ENCODE peak calls at places on chromosomes 3 and 15, in nine cellular contexts. S, A, C, T, N, V, U, E and H are unnamed samples.

GRCh38 chr15:67852433-67852832 is 12.6 kb upstream of the RNU6-1 start:
- DNase-seq in S (no peak), A (no peak), C (no peak), T (no peak), N (no peak), V (no peak), U (no peak), E (no peak), H (no peak)

GRCh38 chr3:45507820-45508317 is 86.7 kb upstream of the LIMD1 start:
- DNase-seq in S (no peak), A (no peak), C (no peak), T (no peak), N (peak), V (peak), U (peak), E (no peak), H (no peak)

GRCh38 chr3:124351430-124352142 is 359.7 kb upstream of the ROPN1 start:
- DNase-seq in S (no peak), A (peak), C (no peak), T (no peak), N (peak), V (peak), U (peak), E (no peak), H (no peak)

GRCh38 chr3:194688207-194688711 is 2.6 kb downstream of the FAM43A start:
- DNase-seq in S (no peak), A (no peak), C (peak), T (peak), N (peak), V (peak), U (peak), E (no peak), H (no peak)

GRCh38 chr3:82198009-82198408 is 436.6 kb upstream of the GBE1 start:
- DNase-seq in S (no peak), A (no peak), C (no peak), T (no peak), N (no peak), V (no peak), U (no peak), E (no peak), H (no peak)

GRCh38 chr3:48984648-48985047 is 5.4 kb upstream of the P4HTM start:
- DNase-seq in S (no peak), A (no peak), C (no peak), T (no peak), N (no peak), V (no peak), U (peak), E (no peak), H (no peak)

GRCh38 chr15:24761704-24762302 is 86.2 kb downstream of the NPAP1 start:
- DNase-seq in S (no peak), A (peak), C (no peak), T (no peak), N (peak), V (no peak), U (peak), E (no peak), H (no peak)

GRCh38 chr3:129535075-129535474 is 6.6 kb downstream of the RHO start:
- DNase-seq in S (no peak), A (no peak), C (peak), T (no peak), N (no peak), V (no peak), U (no peak), E (no peak), H (no peak)

GRCh38 chr15:51075364-51075763 is 19.3 kb downstream of the TNFAIP8L3 start:
- DNase-seq in S (peak), A (peak), C (no peak), T (no peak), N (no peak), V (no peak), U (no peak), E (no peak), H (no peak)

GRCh38 chr15:66233487-66234415 is 19.8 kb downstream of the MEGF11 start:
- DNase-seq in S (no peak), A (peak), C (no peak), T (no peak), N (peak), V (peak), U (no peak), E (no peak), H (no peak)

GRCh38 chr3:2099028-2099671 is 484 bp downstream of the CNTN4 start:
- DNase-seq in S (no peak), A (no peak), C (no peak), T (no peak), N (no peak), V (peak), U (no peak), E (no peak), H (peak)

GRCh38 chr15:81016253-81017068 is 15.7 kb downstream of the TLNRD1 start:
- DNase-seq in S (no peak), A (no peak), C (no peak), T (no peak), N (no peak), V (no peak), U (no peak), E (no peak), H (no peak)

GRCh38 chr15:92770641-92771040 is 115.1 kb upstream of the FAM174B start:
- DNase-seq in S (no peak), A (no peak), C (no peak), T (no peak), N (no peak), V (no peak), U (no peak), E (no peak), H (peak)

GRCh38 chr3:122577409-122578028 is at the start of gene PARP15:
- DNase-seq in S (no peak), A (no peak), C (peak), T (no peak), N (peak), V (peak), U (peak), E (no peak), H (no peak)

DNA sequence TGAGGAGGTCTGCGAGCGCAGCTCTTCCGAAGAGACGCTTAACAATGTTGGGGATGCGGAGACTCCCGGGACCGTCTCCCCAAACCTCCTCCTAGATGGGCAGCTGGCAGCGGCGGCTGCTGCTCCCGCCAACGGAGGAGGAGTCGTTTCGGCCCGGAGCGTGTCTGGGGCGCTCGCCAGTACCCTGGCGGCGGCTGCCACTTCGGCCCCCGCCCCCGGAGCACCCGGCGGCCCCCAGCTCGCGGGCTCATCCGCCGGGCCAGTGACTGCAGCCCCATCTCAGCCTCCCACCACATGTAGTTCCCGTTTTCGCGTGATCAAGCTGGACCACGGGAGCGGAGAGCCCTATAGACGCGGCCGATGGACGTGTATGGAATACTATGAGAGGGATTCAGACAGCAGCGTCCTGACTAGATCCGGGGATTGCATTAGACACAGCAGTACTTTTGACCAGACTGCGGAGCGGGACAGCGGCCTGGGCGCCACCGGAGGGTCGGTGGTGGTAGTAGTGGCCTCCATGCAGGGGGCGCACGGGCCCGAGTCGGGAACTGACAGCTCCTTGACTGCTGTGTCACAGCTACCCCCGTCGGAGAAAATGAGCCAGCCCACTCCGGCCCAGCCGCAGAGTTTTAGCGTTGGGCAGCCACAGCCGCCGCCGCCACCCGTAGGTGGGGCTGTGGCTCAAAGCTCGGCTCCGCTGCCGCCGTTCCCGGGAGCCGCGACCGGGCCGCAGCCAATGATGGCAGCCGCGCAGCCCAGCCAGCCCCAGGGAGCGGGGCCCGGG is 1.6 kb downstream of the TSC22D2 start:
- DNase-seq in S (peak), A (peak), C (peak), T (peak), N (peak), V (peak), U (peak), E (peak), H (peak)
- TF ChIP-seq CTCF in S (peak), A (no peak), C (peak), T (no peak), N (peak), V (peak), U (peak), E (peak), H (peak)

DNA sequence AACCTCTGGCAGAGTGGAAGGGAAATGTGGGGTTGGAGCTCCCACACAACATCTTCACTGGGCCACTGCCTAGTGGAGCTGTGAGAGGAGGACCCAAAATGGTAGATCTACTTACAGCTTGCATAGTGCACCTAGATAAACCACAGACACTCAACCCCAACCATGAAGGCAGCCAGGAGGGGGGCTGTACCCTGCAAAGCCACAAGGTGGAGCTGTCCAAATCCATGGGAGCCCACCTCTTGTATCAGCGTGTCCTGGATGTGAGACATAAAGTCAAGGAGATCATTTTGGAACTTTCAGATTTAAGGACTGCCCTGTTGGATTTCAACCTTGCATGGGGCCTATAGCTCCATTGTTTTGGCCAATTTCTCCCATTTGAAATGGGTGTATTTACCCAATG is 20.9 kb downstream of the TP63 start:
- DNase-seq in S (no peak), A (peak), C (peak), T (no peak), N (peak), V (peak), U (peak), E (no peak), H (no peak)
- TF ChIP-seq CTCF in S (no peak), A (peak), C (peak), T (no peak), N (peak), V (peak), U (peak), E (no peak), H (peak)

GRCh38 chr3:36918050-36918449 is 26.8 kb downstream of the TRANK1 start:
- DNase-seq in S (no peak), A (no peak), C (no peak), T (no peak), N (no peak), V (no peak), U (no peak), E (no peak), H (no peak)
- TF ChIP-seq CTCF in S (no peak), A (no peak), C (no peak), T (no peak), N (no peak), V (no peak), U (no peak), E (no peak), H (no peak)

DNA sequence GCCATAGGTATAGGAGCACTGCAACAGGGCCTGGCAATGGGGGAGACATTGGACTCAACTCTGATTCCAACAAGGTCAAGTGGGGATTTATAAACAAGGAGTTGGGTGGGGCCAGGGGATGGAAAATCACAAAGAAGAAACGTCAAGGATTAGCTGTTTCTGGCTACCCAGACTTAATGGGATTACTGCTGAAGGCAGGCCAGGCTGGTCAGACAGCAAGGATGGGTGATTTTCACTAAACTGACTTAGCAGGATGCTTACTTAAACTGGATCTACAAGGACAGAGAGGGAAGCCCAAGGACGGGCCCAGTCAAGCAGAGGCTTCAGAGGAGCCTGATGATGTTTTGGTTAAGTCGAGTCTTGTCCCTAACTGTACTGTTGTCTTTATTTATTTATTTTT is 76.2 kb downstream of the USP13 start:
- DNase-seq in S (no peak), A (no peak), C (no peak), T (no peak), N (no peak), V (no peak), U (no peak), E (no peak), H (no peak)
- TF ChIP-seq CTCF in S (no peak), A (no peak), C (no peak), T (no peak), N (no peak), V (no peak), U (no peak), E (no peak), H (no peak)